ENCODE peak calls at places on chromosomes 2 and 18, in eight cellular contexts. L is suprapubic skin; C is mesendoderm; J is SJCRH30; A is dorsolateral prefrontal cortex; N is naive thymus-derived CD4-positive, alpha-beta T cell; O is transverse colon; X is Panc1. I is an unnamed sample.

GRCh38 chr2:215772003-215772402 is 241.3 kb downstream of the MREG start:
- DNase-seq in J (no peak), L (no peak), N (no peak), C (peak), X (no peak), A (no peak), O (no peak), I (no peak)

GRCh38 chr2:149463328-149464002 is 124.1 kb downstream of the MMADHC start:
- DNase-seq in C (no peak), O (no peak), L (no peak), J (no peak), N (no peak), X (no peak), A (no peak), I (no peak)

GRCh38 chr2:59732861-59733603 is 820.4 kb downstream of the BCL11A start:
- DNase-seq in A (no peak), O (no peak), L (no peak), N (no peak), C (peak), X (no peak), J (peak), I (no peak)

GRCh38 chr2:43127941-43128561 is 98.4 kb downstream of the ZFP36L2 start:
- DNase-seq in J (no peak), O (no peak), X (no peak), C (no peak), L (no peak), N (no peak), A (no peak), I (no peak)

GRCh38 chr2:166031054-166031453 is 77.5 kb upstream of the TTC21B start:
- DNase-seq in X (no peak), L (no peak), A (no peak), J (no peak), N (no peak), C (no peak), O (no peak), I (no peak)

GRCh38 chr2:54626884-54627283 is 96.6 kb upstream of the EML6 start:
- DNase-seq in C (no peak), J (no peak), N (no peak), O (no peak), L (no peak), A (no peak), X (no peak), I (no peak)

GRCh38 chr2:97858442-97858841 is 137.3 kb downstream of the TMEM131 start:
- DNase-seq in O (no peak), X (no peak), L (no peak), C (peak), A (no peak), J (no peak), N (no peak), I (no peak)

GRCh38 chr18:49212819-49213218 is 247.6 kb downstream of the DYM start:
- DNase-seq in C (no peak), L (no peak), X (no peak), A (no peak), N (no peak), J (no peak), O (no peak), I (no peak)

GRCh38 chr2:180655842-180656454 is 324.5 kb upstream of the UBE2E3 start:
- DNase-seq in O (no peak), A (no peak), N (no peak), J (no peak), C (peak), L (no peak), X (no peak), I (no peak)

GRCh38 chr2:117557626-117558025 is 256.9 kb upstream of the DDX18 start:
- DNase-seq in C (peak), J (no peak), L (no peak), O (no peak), X (no peak), N (no peak), A (no peak), I (no peak)

GRCh38 chr2:206193643-206194382 is 34.1 kb downstream of the EEF1B2 start:
- DNase-seq in N (no peak), L (no peak), O (no peak), A (no peak), C (no peak), J (no peak), X (no peak), I (no peak)

GRCh38 chr2:196601430-196602306 is 37.8 kb upstream of the CCDC150 start:
- DNase-seq in C (peak), X (peak), A (no peak), O (no peak), N (no peak), J (peak), L (no peak), I (no peak)
- H3K27ac ChIP-seq in C (no peak), X (peak), A (no peak), O (no peak), N (no peak), J (no peak), L (no peak), I (no peak)

GRCh38 chr2:207226671-207227061 is 60.9 kb upstream of the KLF7 start:
- DNase-seq in X (no peak), C (peak), O (no peak), L (no peak), A (no peak), N (no peak), J (no peak), I (no peak)
- H3K4me3 ChIP-seq in X (no peak), C (no peak), O (no peak), L (no peak), A (peak), N (no peak), J (no peak), I (no peak)

GRCh38 chr18:64019922-64020756 is 50.3 kb downstream of the SERPINB8 start:
- DNase-seq in A (no peak), N (no peak), C (peak), O (no peak), J (no peak), X (no peak), L (no peak), I (no peak)

DNA sequence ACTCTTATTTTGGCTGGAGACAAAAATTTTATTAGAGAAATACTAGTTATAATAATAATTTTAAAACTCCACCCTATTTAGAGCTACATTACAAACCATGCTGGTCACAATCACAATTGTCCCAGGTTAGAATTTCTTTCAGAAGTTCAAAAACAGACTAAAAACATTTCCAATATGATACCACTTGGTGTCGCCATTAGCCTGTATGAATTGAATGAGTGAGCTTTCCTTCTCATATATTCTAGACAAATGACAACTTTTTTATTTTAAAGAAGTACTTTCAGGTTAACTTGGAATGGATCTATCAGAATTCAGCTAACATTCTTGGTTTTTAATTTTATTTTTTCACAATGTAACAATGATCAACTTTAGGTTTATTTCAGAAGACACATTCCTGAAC is 48.0 kb downstream of the SERPINB8 start:
- DNase-seq in O (no peak), C (peak), J (peak), N (no peak), L (no peak), A (no peak), X (peak), I (no peak)
- H3K27ac ChIP-seq in O (no peak), C (no peak), J (no peak), N (no peak), L (no peak), A (no peak), X (no peak), I (no peak)

GRCh38 chr2:28534817-28535216 is 39.0 kb downstream of the PLB1 start:
- DNase-seq in O (no peak), L (no peak), N (no peak), C (no peak), X (no peak), A (no peak), J (no peak), I (no peak)

GRCh38 chr2:28539095-28539494 is 43.2 kb downstream of the PLB1 start:
- DNase-seq in L (no peak), X (no peak), A (peak), C (no peak), N (no peak), J (no peak), O (peak), I (no peak)

GRCh38 chr2:28543316-28544068 is 47.6 kb downstream of the PLB1 start:
- DNase-seq in J (peak), L (no peak), C (peak), N (no peak), X (no peak), A (no peak), O (no peak), I (no peak)

GRCh38 chr2:28538134-28538533 is 42.3 kb downstream of the PLB1 start:
- DNase-seq in L (no peak), X (no peak), A (no peak), O (no peak), J (no peak), N (no peak), C (no peak), I (no peak)

GRCh38 chr2:28538652-28539051 is 42.8 kb downstream of the PLB1 start:
- DNase-seq in N (no peak), L (no peak), J (no peak), C (no peak), X (no peak), A (no peak), O (no peak), I (no peak)
- H3K4me3 ChIP-seq in N (no peak), L (no peak), J (no peak), C (no peak), X (no peak), A (peak), O (no peak), I (no peak)

I was measured in iPS DF 6.9.